ENCODE peak calls at places on chromosomes 7 and 10, in five cellular contexts. V is AG04449, L is Caco-2, M is astrocyte of the spinal cord, O is A549. K is an unnamed sample.

GRCh38 chr10:43136995-43137700 is 1.1 kb upstream of the CSGALNACT2 start:
- DNase-seq in V (no peak), L (no peak), M (peak; percentile 10), O (no peak), K (no peak)

GRCh38 chr7:86913709-86914108 is 145.7 kb downstream of the ELAPOR2 start:
- DNase-seq in V (peak; percentile 40), L (no peak), M (peak; percentile 20), O (no peak), K (peak; percentile 69)

GRCh38 chr7:50962962-50963374 is 180.3 kb upstream of the GRB10 start:
- DNase-seq in V (no peak), L (no peak), M (peak; percentile 89), O (peak; percentile 79), K (no peak)

GRCh38 chr7:38327597-38327996 is 54.2 kb upstream of the TARP start:
- DNase-seq in V (no peak), L (no peak), M (peak; percentile 7), O (no peak), K (no peak)

GRCh38 chr7:7970620-7971307 is 2.2 kb downstream of the GLCCI1 start:
- DNase-seq in V (no peak), L (no peak), M (peak; percentile 32), O (no peak), K (no peak)

GRCh38 chr10:31929260-31929985 is 792 bp upstream of the ARHGAP12 start:
- DNase-seq in V (no peak), L (peak; percentile 79), M (peak; percentile 32), O (peak; percentile 52), K (no peak)

GRCh38 chr7:124071843-124072242 is 39.0 kb upstream of the TMEM229A start:
- DNase-seq in V (no peak), L (no peak), M (no peak), O (no peak), K (no peak)

GRCh38 chr7:22375359-22376048 is 18.6 kb upstream of the RAPGEF5 start:
- DNase-seq in V (no peak), L (no peak), M (no peak), O (no peak), K (no peak)

GRCh38 chr7:128591705-128592104 is 80.4 kb upstream of the GARIN1A start:
- DNase-seq in V (no peak), L (no peak), M (no peak), O (no peak), K (no peak)

GRCh38 chr10:55630491-55631056 is 730.5 kb downstream of the ZWINT start:
- DNase-seq in V (no peak), L (no peak), M (peak; percentile 37), O (no peak), K (no peak)

GRCh38 chr7:21743493-21743892 is 200.7 kb downstream of the DNAH11 start:
- DNase-seq in V (no peak), L (no peak), M (no peak), O (no peak), K (no peak)

GRCh38 chr10:78215645-78216044 is 182.0 kb downstream of the RPS24 start:
- DNase-seq in V (peak; percentile 45), L (no peak), M (peak; percentile 36), O (no peak), K (peak; percentile 62)

GRCh38 chr10:129963831-129964501 is at the start of gene EBF3:
- DNase-seq in V (no peak), L (peak; percentile 81), M (no peak), O (no peak), K (no peak)

GRCh38 chr7:39855325-39855674 is 94.8 kb upstream of the CDK13 start:
- DNase-seq in V (no peak), L (no peak), M (no peak), O (no peak), K (no peak)
- H3K4me3 ChIP-seq in V (no peak overlapping the region), L (no peak overlapping the region), M (no peak overlapping the region), O (no peak overlapping the region), K (no peak overlapping the region)

DNA sequence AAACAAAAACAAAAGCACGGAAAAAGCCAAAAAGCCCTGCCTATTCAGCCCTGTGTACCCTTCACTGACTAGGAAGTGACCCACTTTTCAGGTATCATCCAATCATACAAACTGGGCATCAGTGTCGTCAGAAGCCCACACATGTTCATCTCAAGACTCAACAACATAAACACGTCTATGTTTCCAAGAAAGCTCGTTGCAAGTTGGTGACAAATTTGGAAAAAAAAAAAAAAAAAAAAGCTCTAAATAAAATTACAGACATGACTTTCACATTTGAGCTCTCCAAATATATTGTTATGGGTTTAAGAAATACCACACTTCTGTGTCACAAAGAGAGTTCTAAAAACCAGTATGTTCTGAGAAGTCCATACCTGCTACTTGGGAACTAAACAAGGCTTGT is 204.7 kb upstream of the KLF14 start:
- DNase-seq in V (no peak), L (no peak), M (peak; percentile 33), O (no peak), K (no peak)
- H3K4me3 ChIP-seq in V (no peak overlapping the region), L (no peak overlapping the region), M (no peak overlapping the region), O (peak overlapping the region; percentile 52), K (no peak overlapping the region)

DNA sequence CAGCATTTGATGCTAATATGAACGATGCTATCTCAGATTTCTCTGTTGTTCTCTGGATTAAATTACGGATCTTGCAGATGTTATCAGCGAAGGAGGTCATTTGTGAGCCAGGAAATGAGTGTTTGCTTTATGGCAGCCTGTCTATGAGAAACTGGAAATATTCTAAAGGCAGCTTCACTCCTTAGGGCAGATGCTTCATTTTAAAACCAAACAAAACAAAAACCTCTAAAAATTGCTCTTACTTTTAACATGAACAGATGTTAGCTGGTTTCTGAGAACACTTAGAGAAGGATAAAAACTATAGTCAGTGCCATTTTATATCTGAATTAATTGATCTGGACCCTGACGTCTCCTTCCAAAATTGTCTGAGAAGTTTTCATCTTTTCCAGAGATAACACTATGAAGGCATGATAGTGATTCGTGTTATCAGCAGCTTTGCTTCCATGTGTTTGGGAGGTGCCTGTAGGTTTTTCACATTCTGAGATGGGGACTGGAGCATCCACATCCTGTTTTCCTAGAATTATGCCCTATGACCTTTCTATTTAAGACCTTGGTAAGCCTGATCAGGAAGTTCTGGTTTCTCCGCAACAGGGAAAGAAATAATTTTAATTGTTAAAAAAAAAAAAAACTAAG is 53.1 kb downstream of the CPED1 start:
- DNase-seq in V (no peak), L (no peak), M (no peak), O (no peak), K (no peak)
- H3K4me3 ChIP-seq in V (no peak overlapping the region), L (no peak overlapping the region), M (no peak overlapping the region), O (no peak overlapping the region), K (no peak overlapping the region)

DNA sequence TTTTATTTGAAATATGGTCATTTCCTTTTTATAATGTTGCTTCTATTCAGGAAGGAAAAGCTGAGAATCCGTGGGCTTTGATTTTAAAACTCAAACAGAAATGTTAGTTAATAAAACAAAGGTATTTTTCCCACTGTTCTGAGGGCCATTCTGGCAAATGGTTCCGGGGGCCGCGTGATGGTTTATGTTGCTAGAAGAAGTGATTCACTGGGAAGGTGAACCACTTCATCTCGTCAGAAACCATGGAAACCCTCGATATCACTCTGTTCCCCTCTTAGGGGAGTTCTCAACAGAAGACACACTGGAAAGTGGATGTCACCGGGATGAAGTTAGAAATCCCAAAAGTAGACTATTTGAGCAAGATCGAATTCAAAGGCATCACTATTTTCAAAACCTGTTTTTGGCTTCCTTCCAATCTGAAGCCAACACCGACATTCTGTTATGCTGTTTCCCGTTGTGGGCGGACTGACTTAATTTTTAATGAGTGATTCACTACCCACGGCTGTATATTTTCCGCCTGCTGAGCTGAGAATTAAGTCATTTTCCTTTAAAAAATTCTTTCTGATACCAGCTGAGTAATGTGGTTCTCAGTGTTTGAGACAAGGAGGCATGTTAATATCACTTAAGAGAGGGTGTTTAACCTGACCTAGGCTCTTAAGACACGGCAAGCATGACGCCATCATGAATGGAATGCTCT is 84.1 kb downstream of the PTPRE start:
- DNase-seq in V (peak; percentile 17), L (no peak), M (peak; percentile 94), O (peak; percentile 35), K (peak; percentile 80)
- H3K4me3 ChIP-seq in V (no peak overlapping the region), L (no peak overlapping the region), M (no peak overlapping the region), O (peak overlapping the region; percentile 23), K (no peak overlapping the region)

GRCh38 chr10:34184901-34185386 is 630.2 kb downstream of the PARD3 start:
- DNase-seq in V (no peak), L (peak; percentile 66), M (no peak), O (no peak), K (no peak)

GRCh38 chr10:34186740-34187139 is 628.4 kb downstream of the PARD3 start:
- DNase-seq in V (no peak), L (no peak), M (peak; percentile 12), O (no peak), K (no peak)

GRCh38 chr10:34187201-34187600 is 627.9 kb downstream of the PARD3 start:
- DNase-seq in V (no peak), L (no peak), M (peak; percentile 52), O (no peak), K (no peak)

GRCh38 chr10:34188221-34188620 is 626.9 kb downstream of the PARD3 start:
- DNase-seq in V (no peak), L (no peak), M (no peak), O (no peak), K (no peak)

DNA sequence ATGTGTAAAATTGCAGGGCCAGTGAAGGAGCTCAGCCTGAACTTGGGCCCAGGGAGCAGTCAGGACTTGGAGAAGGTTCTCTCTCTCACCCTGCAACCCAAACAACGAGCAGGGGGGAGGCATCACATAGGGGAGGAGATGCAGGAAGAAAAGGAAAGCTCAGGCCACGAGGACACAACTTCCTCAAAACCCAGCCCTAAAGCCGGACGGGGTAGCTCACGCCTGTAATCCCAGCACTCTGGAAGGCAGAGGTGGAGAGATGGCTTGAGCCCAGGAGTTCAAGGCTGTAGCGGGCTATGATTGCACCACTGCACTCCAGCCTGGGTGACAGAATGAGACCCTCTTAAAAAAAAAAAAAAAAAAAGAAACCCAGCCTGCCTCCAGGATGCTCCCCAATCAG is 629.1 kb downstream of the PARD3 start:
- DNase-seq in V (no peak), L (no peak), M (no peak), O (no peak), K (no peak)
- H3K4me3 ChIP-seq in V (no peak overlapping the region), L (no peak overlapping the region), M (no peak overlapping the region), O (no peak overlapping the region), K (no peak overlapping the region)

DNA sequence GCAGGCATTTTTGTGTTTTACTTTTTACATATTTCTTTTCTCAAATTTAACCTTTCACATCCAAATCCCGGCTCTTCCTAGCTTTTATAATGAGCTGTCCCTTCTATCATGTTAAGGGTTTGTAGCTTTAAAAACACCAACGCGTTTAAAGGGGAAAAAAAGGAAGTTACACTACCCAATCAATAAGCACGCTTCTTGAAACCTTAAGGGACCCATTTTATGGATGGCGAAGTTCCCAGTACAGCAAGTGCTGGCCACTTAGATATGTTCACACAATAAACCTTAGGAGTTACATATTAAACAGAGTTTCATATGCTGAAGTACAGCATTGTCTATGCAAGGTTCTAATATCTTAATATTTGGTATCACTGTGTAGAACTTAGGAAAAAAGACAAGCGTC is 1.8 kb downstream of the GNG11 start:
- DNase-seq in V (no peak), L (no peak), M (peak; percentile 29), O (no peak), K (no peak)
- H3K4me3 ChIP-seq in V (peak overlapping the region; percentile 74), L (no peak overlapping the region), M (peak overlapping the region; percentile 57), O (peak overlapping the region; percentile 74), K (peak overlapping the region; percentile 71)

GRCh38 chr7:15685358-15686181 is 913 bp downstream of the MEOX2 start:
- DNase-seq in V (peak; percentile 21), L (peak; percentile 31), M (peak; percentile 49), O (no peak), K (peak; percentile 82)
- H3K4me3 ChIP-seq in V (peak overlapping the region; percentile 41), L (peak overlapping the region; percentile 19), M (peak overlapping the region; percentile 50), O (no peak overlapping the region), K (peak overlapping the region; percentile 57)